ENCODE peak calls at places on chromosome 5, in eight cellular contexts. One of them, this sample, is unnamed. For H3K4me1, the result is how much of the 10 kb centered on the place peaks cover.

GRCh38 chr5:151082976-151083651 is 2.3 kb upstream of the TNIP1 start:
- DNase-seq in NT2/D1: no peak
- DNase-seq in effector memory CD4-positive, alpha-beta T cell: peak
- DNase-seq in prostate gland: no peak
- DNase-seq in kidney: no peak
- DNase-seq in Panc1: no peak
- DNase-seq in PC-3: peak
- DNase-seq in neuronal stem cell: no peak
- DNase-seq in this sample: no peak

GRCh38 chr5:50958852-50959457 is 292.5 kb downstream of the PARP8 start:
- DNase-seq in neuronal stem cell: peak
- DNase-seq in prostate gland: peak
- DNase-seq in kidney: no peak
- DNase-seq in NT2/D1: no peak
- DNase-seq in Panc1: no peak
- DNase-seq in PC-3: peak
- DNase-seq in effector memory CD4-positive, alpha-beta T cell: no peak
- DNase-seq in this sample: no peak

GRCh38 chr5:95711501-95712346 is 19.4 kb upstream of the RHOBTB3 start:
- DNase-seq in prostate gland: no peak
- DNase-seq in NT2/D1: no peak
- DNase-seq in PC-3: no peak
- DNase-seq in neuronal stem cell: no peak
- DNase-seq in kidney: no peak
- DNase-seq in effector memory CD4-positive, alpha-beta T cell: no peak
- DNase-seq in Panc1: no peak
- DNase-seq in this sample: no peak

GRCh38 chr5:134637106-134637721 is 4.6 kb upstream of the SAR1B start:
- DNase-seq in prostate gland: peak
- DNase-seq in NT2/D1: no peak
- DNase-seq in effector memory CD4-positive, alpha-beta T cell: no peak
- DNase-seq in neuronal stem cell: no peak
- DNase-seq in kidney: no peak
- DNase-seq in PC-3: peak
- DNase-seq in Panc1: no peak
- DNase-seq in this sample: no peak

GRCh38 chr5:5374034-5374715 is 48.3 kb upstream of the ICE1 start:
- DNase-seq in PC-3: no peak
- DNase-seq in prostate gland: no peak
- DNase-seq in Panc1: no peak
- DNase-seq in NT2/D1: no peak
- DNase-seq in kidney: no peak
- DNase-seq in neuronal stem cell: no peak
- DNase-seq in effector memory CD4-positive, alpha-beta T cell: no peak
- DNase-seq in this sample: peak

GRCh38 chr5:107367480-107367879 is 303.3 kb downstream of the EFNA5 start:
- DNase-seq in neuronal stem cell: no peak
- DNase-seq in effector memory CD4-positive, alpha-beta T cell: no peak
- DNase-seq in kidney: no peak
- DNase-seq in NT2/D1: no peak
- DNase-seq in PC-3: no peak
- DNase-seq in prostate gland: no peak
- DNase-seq in Panc1: no peak
- DNase-seq in this sample: no peak

GRCh38 chr5:57335092-57335491 is 147.5 kb downstream of the ACTBL2 start:
- DNase-seq in NT2/D1: no peak
- DNase-seq in effector memory CD4-positive, alpha-beta T cell: no peak
- DNase-seq in kidney: no peak
- DNase-seq in PC-3: peak
- DNase-seq in Panc1: peak
- DNase-seq in neuronal stem cell: no peak
- DNase-seq in prostate gland: no peak
- DNase-seq in this sample: no peak

GRCh38 chr5:11760940-11761603 is 143.2 kb downstream of the CTNND2 start:
- DNase-seq in Panc1: no peak
- DNase-seq in NT2/D1: no peak
- DNase-seq in effector memory CD4-positive, alpha-beta T cell: no peak
- DNase-seq in neuronal stem cell: no peak
- DNase-seq in kidney: no peak
- DNase-seq in prostate gland: no peak
- DNase-seq in PC-3: no peak
- DNase-seq in this sample: no peak

GRCh38 chr5:125525356-125525755 is 778.9 kb upstream of the ZNF608 start:
- DNase-seq in Panc1: no peak
- DNase-seq in effector memory CD4-positive, alpha-beta T cell: no peak
- DNase-seq in NT2/D1: no peak
- DNase-seq in PC-3: peak
- DNase-seq in neuronal stem cell: no peak
- DNase-seq in prostate gland: no peak
- DNase-seq in kidney: no peak
- DNase-seq in this sample: no peak

GRCh38 chr5:14462681-14463080 is 118.9 kb upstream of the OTULINL start:
- DNase-seq in kidney: no peak
- DNase-seq in neuronal stem cell: no peak
- DNase-seq in Panc1: no peak
- DNase-seq in PC-3: no peak
- DNase-seq in prostate gland: no peak
- DNase-seq in NT2/D1: no peak
- DNase-seq in effector memory CD4-positive, alpha-beta T cell: no peak
- DNase-seq in this sample: no peak
- H3K4me1 ChIP-seq in kidney: under half
- H3K4me1 ChIP-seq in neuronal stem cell: under half
- H3K4me1 ChIP-seq in Panc1: under half
- H3K4me1 ChIP-seq in PC-3: under half
- H3K4me1 ChIP-seq in prostate gland: under half
- H3K4me1 ChIP-seq in NT2/D1: under half
- H3K4me1 ChIP-seq in effector memory CD4-positive, alpha-beta T cell: under half
- H3K4me1 ChIP-seq in this sample: under half

GRCh38 chr5:158948376-158948775 is 151.3 kb downstream of the EBF1 start:
- DNase-seq in effector memory CD4-positive, alpha-beta T cell: no peak
- DNase-seq in neuronal stem cell: no peak
- DNase-seq in kidney: no peak
- DNase-seq in NT2/D1: no peak
- DNase-seq in Panc1: no peak
- DNase-seq in prostate gland: no peak
- DNase-seq in PC-3: no peak
- DNase-seq in this sample: no peak
- H3K4me1 ChIP-seq in effector memory CD4-positive, alpha-beta T cell: under half
- H3K4me1 ChIP-seq in neuronal stem cell: under half
- H3K4me1 ChIP-seq in kidney: under half
- H3K4me1 ChIP-seq in NT2/D1: under half
- H3K4me1 ChIP-seq in Panc1: under half
- H3K4me1 ChIP-seq in prostate gland: under half
- H3K4me1 ChIP-seq in PC-3: under half
- H3K4me1 ChIP-seq in this sample: under half

DNA sequence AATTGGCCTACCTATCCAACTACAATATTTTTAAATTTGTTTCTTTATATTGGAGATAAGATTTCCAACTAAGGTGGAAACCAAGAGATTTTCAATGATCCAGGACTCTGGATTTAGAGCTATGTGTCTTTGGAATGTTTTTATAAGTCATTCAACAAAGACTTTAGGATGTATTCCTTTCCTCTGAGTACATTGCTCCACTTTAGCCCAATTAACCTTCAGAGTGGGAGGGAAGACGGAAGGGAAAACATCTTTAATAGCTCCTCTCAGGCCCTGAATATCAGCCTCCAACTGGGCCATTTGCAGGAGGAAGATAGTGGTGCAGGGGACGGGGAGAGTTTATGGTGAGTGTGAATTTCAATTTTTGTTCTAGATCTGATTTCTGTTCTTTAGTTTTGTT is 239.2 kb downstream of the PIK3R1 start:
- DNase-seq in effector memory CD4-positive, alpha-beta T cell: no peak
- DNase-seq in Panc1: no peak
- DNase-seq in kidney: no peak
- DNase-seq in neuronal stem cell: no peak
- DNase-seq in PC-3: no peak
- DNase-seq in prostate gland: no peak
- DNase-seq in NT2/D1: no peak
- DNase-seq in this sample: no peak
- H3K4me1 ChIP-seq in effector memory CD4-positive, alpha-beta T cell: under half
- H3K4me1 ChIP-seq in Panc1: under half
- H3K4me1 ChIP-seq in kidney: under half
- H3K4me1 ChIP-seq in neuronal stem cell: under half
- H3K4me1 ChIP-seq in PC-3: under half
- H3K4me1 ChIP-seq in prostate gland: under half
- H3K4me1 ChIP-seq in NT2/D1: under half
- H3K4me1 ChIP-seq in this sample: under half

GRCh38 chr5:136054133-136054996 is 25.6 kb downstream of the TGFBI start:
- DNase-seq in effector memory CD4-positive, alpha-beta T cell: no peak
- DNase-seq in PC-3: peak
- DNase-seq in Panc1: no peak
- DNase-seq in neuronal stem cell: no peak
- DNase-seq in prostate gland: no peak
- DNase-seq in kidney: no peak
- DNase-seq in NT2/D1: no peak
- DNase-seq in this sample: peak
- H3K4me1 ChIP-seq in effector memory CD4-positive, alpha-beta T cell: under half
- H3K4me1 ChIP-seq in PC-3: under half
- H3K4me1 ChIP-seq in Panc1: under half
- H3K4me1 ChIP-seq in neuronal stem cell: under half
- H3K4me1 ChIP-seq in prostate gland: under half
- H3K4me1 ChIP-seq in kidney: under half
- H3K4me1 ChIP-seq in NT2/D1: under half
- H3K4me1 ChIP-seq in this sample: under half

DNA sequence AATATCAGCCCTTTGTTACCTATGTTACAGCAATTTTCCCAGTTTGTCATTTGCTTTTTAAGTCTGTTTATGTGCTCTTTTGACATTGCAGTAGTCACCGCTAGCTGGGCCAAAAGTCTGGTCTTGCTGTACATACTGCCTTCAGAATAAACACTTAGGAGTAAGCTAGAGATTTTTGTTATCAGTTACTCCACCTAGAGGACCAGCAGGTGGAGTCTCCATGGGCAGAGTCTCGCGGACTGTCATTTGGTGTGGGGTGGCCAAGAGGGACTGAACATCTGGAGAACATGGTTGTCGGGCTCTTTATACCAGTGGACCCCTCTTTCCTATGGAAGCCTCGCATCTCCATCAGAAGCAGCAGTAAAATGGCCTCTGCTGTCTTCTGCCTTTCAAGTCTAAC is 10.8 kb upstream of the MGAT1 start:
- DNase-seq in NT2/D1: no peak
- DNase-seq in neuronal stem cell: no peak
- DNase-seq in Panc1: no peak
- DNase-seq in PC-3: peak
- DNase-seq in prostate gland: no peak
- DNase-seq in kidney: no peak
- DNase-seq in effector memory CD4-positive, alpha-beta T cell: no peak
- DNase-seq in this sample: no peak
- H3K4me1 ChIP-seq in NT2/D1: under half
- H3K4me1 ChIP-seq in neuronal stem cell: under half
- H3K4me1 ChIP-seq in Panc1: under half
- H3K4me1 ChIP-seq in PC-3: under half
- H3K4me1 ChIP-seq in prostate gland: under half
- H3K4me1 ChIP-seq in kidney: under half
- H3K4me1 ChIP-seq in effector memory CD4-positive, alpha-beta T cell: under half
- H3K4me1 ChIP-seq in this sample: under half

DNA sequence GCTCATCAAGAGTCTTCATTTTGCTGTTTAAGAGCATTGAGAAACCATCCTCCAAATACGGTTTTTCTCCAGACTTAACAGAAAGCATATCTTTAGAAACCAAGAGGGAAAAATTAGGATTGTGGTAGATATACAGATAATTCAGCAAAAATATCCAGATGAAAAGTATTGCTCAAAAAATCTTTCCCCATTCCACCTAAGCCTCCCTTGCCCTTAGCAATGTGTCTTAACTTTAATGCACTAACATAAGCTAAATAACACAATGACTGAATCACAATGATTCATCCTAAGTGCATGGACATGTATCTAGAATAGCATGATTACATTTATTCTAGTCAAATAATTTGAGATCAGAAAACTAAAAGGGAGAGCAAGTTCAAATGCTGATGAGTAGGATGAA is 130.3 kb upstream of the TARS1 start:
- DNase-seq in kidney: no peak
- DNase-seq in NT2/D1: no peak
- DNase-seq in effector memory CD4-positive, alpha-beta T cell: no peak
- DNase-seq in PC-3: peak
- DNase-seq in prostate gland: no peak
- DNase-seq in neuronal stem cell: no peak
- DNase-seq in Panc1: no peak
- DNase-seq in this sample: no peak
- H3K4me1 ChIP-seq in kidney: under half
- H3K4me1 ChIP-seq in NT2/D1: under half
- H3K4me1 ChIP-seq in effector memory CD4-positive, alpha-beta T cell: under half
- H3K4me1 ChIP-seq in PC-3: under half
- H3K4me1 ChIP-seq in prostate gland: under half
- H3K4me1 ChIP-seq in neuronal stem cell: under half
- H3K4me1 ChIP-seq in Panc1: under half
- H3K4me1 ChIP-seq in this sample: under half

GRCh38 chr5:170315154-170315553 is 17.6 kb upstream of the LCP2 start:
- DNase-seq in kidney: peak
- DNase-seq in prostate gland: peak
- DNase-seq in Panc1: no peak
- DNase-seq in neuronal stem cell: no peak
- DNase-seq in effector memory CD4-positive, alpha-beta T cell: no peak
- DNase-seq in NT2/D1: no peak
- DNase-seq in PC-3: no peak
- DNase-seq in this sample: peak
- H3K4me1 ChIP-seq in kidney: under half
- H3K4me1 ChIP-seq in prostate gland: under half
- H3K4me1 ChIP-seq in Panc1: under half
- H3K4me1 ChIP-seq in neuronal stem cell: under half
- H3K4me1 ChIP-seq in effector memory CD4-positive, alpha-beta T cell: under half
- H3K4me1 ChIP-seq in NT2/D1: under half
- H3K4me1 ChIP-seq in PC-3: under half
- H3K4me1 ChIP-seq in this sample: under half

This sample was measured in heart left ventricle.